ENCODE peak calls at places on chromosomes 6 and 20, in nine cellular contexts. O, P, K, S, E, T, M, U and J are unnamed samples.

GRCh38 chr6:52640170-52640569 is 30.7 kb upstream of the TMEM14A start:
- DNase-seq in O (no peak), P (no peak), K (no peak), S (no peak), E (no peak), T (peak), M (peak), U (peak), J (peak)

GRCh38 chr6:44481056-44481455 is 93.5 kb downstream of the CDC5L start:
- DNase-seq in O (no peak), P (no peak), K (no peak), S (no peak), E (no peak), T (no peak), M (no peak), U (no peak), J (no peak)

GRCh38 chr6:129029778-129030177 is 146.8 kb downstream of the LAMA2 start:
- DNase-seq in O (no peak), P (no peak), K (no peak), S (no peak), E (no peak), T (peak), M (no peak), U (no peak), J (peak)

GRCh38 chr6:139468178-139468577 is 93.7 kb upstream of the CITED2 start:
- DNase-seq in O (no peak), P (no peak), K (no peak), S (no peak), E (no peak), T (no peak), M (no peak), U (no peak), J (no peak)

GRCh38 chr20:37243076-37243936 is 18.3 kb downstream of the GHRH start:
- DNase-seq in O (no peak), P (peak), K (no peak), S (no peak), E (no peak), T (no peak), M (no peak), U (no peak), J (no peak)

GRCh38 chr6:108737594-108738546 is 110.4 kb upstream of the ARMC2 start:
- DNase-seq in O (no peak), P (no peak), K (no peak), S (no peak), E (peak), T (peak), M (peak), U (peak), J (peak)

GRCh38 chr20:33740189-33740588 is 8.4 kb downstream of the ZNF341 start:
- DNase-seq in O (no peak), P (no peak), K (no peak), S (no peak), E (no peak), T (no peak), M (no peak), U (no peak), J (no peak)

GRCh38 chr6:170266061-170266825 is 24.6 kb downstream of the DLL1 start:
- DNase-seq in O (no peak), P (no peak), K (no peak), S (no peak), E (no peak), T (no peak), M (peak), U (peak), J (no peak)

GRCh38 chr6:16700202-16700997 is 60.9 kb downstream of the ATXN1 start:
- DNase-seq in O (no peak), P (no peak), K (peak), S (peak), E (no peak), T (no peak), M (no peak), U (no peak), J (peak)

GRCh38 chr6:26321005-26321404 is 44.0 kb upstream of the BTN3A2 start:
- DNase-seq in O (no peak), P (no peak), K (no peak), S (no peak), E (no peak), T (no peak), M (no peak), U (no peak), J (no peak)

GRCh38 chr6:33259032-33259431 is 12.6 kb downstream of the VPS52 start:
- DNase-seq in O (no peak), P (no peak), K (no peak), S (no peak), E (no peak), T (no peak), M (no peak), U (no peak), J (no peak)

GRCh38 chr20:11502051-11502450 is 415.6 kb upstream of the BTBD3 start:
- DNase-seq in O (no peak), P (no peak), K (no peak), S (no peak), E (no peak), T (no peak), M (no peak), U (no peak), J (peak)

GRCh38 chr6:144718431-144718830 is 433.3 kb downstream of the UTRN start:
- DNase-seq in O (no peak), P (no peak), K (no peak), S (no peak), E (no peak), T (peak), M (no peak), U (no peak), J (no peak)

GRCh38 chr6:3850451-3851203 is 1.5 kb downstream of the FAM50B start:
- DNase-seq in O (no peak), P (no peak), K (no peak), S (no peak), E (no peak), T (no peak), M (no peak), U (no peak), J (no peak)

GRCh38 chr20:34066476-34067090 is 45.5 kb downstream of the EIF2S2 start:
- DNase-seq in O (no peak), P (no peak), K (no peak), S (no peak), E (no peak), T (no peak), M (no peak), U (peak), J (no peak)

GRCh38 chr20:44580581-44581268 is 1.7 kb upstream of the PKIG start:
- DNase-seq in O (peak), P (no peak), K (no peak), S (no peak), E (no peak), T (no peak), M (no peak), U (no peak), J (no peak)

GRCh38 chr20:6693178-6693807 is 74.2 kb upstream of the BMP2 start:
- DNase-seq in O (no peak), P (no peak), K (no peak), S (no peak), E (no peak), T (no peak), M (no peak), U (no peak), J (no peak)

GRCh38 chr6:169453221-169453620 is 199.6 kb upstream of the THBS2 start:
- DNase-seq in O (no peak), P (no peak), K (no peak), S (no peak), E (no peak), T (no peak), M (no peak), U (no peak), J (no peak)

GRCh38 chr6:164378330-164378729 is 931.1 kb downstream of the C6orf118 start:
- DNase-seq in O (no peak), P (no peak), K (no peak), S (no peak), E (no peak), T (no peak), M (no peak), U (no peak), J (no peak)

GRCh38 chr6:158002249-158002950 is 20.7 kb downstream of the SYNJ2 start:
- DNase-seq in O (no peak), P (no peak), K (no peak), S (no peak), E (no peak), T (no peak), M (no peak), U (no peak), J (no peak)

GRCh38 chr20:8082999-8083398 is 49.1 kb upstream of the PLCB1 start:
- DNase-seq in O (no peak), P (no peak), K (no peak), S (no peak), E (no peak), T (peak), M (no peak), U (peak), J (no peak)

GRCh38 chr20:4937422-4938319 is 63.6 kb downstream of the SLC23A2 start:
- DNase-seq in O (no peak), P (no peak), K (no peak), S (no peak), E (no peak), T (no peak), M (peak), U (peak), J (no peak)

GRCh38 chr6:36769676-36770499 is 69.4 kb downstream of the CPNE5 start:
- DNase-seq in O (peak), P (no peak), K (no peak), S (no peak), E (no peak), T (peak), M (no peak), U (peak), J (peak)

GRCh38 chr6:69584913-69585729 is 211.7 kb downstream of the LMBRD1 start:
- DNase-seq in O (no peak), P (no peak), K (no peak), S (peak), E (no peak), T (peak), M (no peak), U (no peak), J (no peak)

GRCh38 chr6:144179817-144180216 is 29.5 kb downstream of the STX11 start:
- DNase-seq in O (no peak), P (no peak), K (no peak), S (no peak), E (no peak), T (no peak), M (no peak), U (no peak), J (no peak)

GRCh38 chr6:80165143-80165542 is 58.7 kb downstream of the BCKDHB start:
- DNase-seq in O (no peak), P (no peak), K (no peak), S (no peak), E (no peak), T (peak), M (no peak), U (peak), J (no peak)

GRCh38 chr20:62043131-62043914 is 22.4 kb downstream of the TAF4 start:
- DNase-seq in O (no peak), P (no peak), K (no peak), S (no peak), E (no peak), T (peak), M (peak), U (peak), J (no peak)

GRCh38 chr20:58543274-58543673 is 28.1 kb upstream of the APCDD1L start:
- DNase-seq in O (no peak), P (peak), K (no peak), S (no peak), E (no peak), T (no peak), M (no peak), U (no peak), J (no peak)

DNA sequence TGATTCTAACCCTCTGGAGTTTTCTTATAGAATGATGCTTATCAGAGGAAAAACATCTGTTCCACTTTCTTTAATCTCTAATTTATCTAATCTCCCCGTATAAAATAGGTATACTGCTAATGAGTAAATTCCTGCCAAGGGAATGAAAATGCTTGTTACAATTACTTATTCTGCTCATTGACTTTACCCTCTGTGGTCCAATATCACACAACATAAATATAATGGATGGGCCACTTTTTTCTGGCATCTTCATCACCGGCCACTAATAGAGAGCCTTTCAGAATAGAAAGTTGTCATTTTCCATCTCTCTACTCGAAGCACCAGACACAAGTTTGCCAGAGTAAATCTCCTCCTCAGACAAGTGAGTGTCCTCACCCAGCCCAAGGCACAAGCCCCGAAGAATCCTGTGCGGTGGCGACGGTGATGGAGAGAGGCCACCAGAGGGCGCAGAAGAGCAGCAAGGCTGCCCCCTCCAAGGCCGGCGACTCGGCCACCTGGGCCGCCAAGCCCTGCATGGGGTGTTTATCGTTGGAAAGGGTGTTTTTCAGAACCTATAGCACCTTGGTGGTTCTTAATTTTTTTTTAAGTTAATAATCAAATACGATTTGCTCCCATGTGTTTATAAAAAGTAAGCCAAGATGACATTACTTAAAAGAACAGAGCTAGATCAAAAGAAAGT is 212.9 kb upstream of the ARID1B start:
- DNase-seq in O (peak), P (peak), K (peak), S (peak), E (peak), T (peak), M (peak), U (peak), J (peak)
- TF ChIP-seq CTCF in O (peak), P (peak), K (peak), S (peak), E (peak), T (peak), M (peak), U (peak), J (peak)

GRCh38 chr6:91485047-91485446 is 898.2 kb upstream of the MAP3K7 start:
- DNase-seq in O (no peak), P (no peak), K (no peak), S (no peak), E (no peak), T (no peak), M (no peak), U (no peak), J (no peak)
- TF ChIP-seq CTCF in O (no peak), P (no peak), K (no peak), S (no peak), E (no peak), T (no peak), M (no peak), U (no peak), J (no peak)

GRCh38 chr6:13412639-13413465 is 74.5 kb downstream of the GFOD1 start:
- DNase-seq in O (no peak), P (no peak), K (no peak), S (no peak), E (no peak), T (no peak), M (no peak), U (no peak), J (no peak)

GRCh38 chr6:13415276-13415675 is 72.1 kb downstream of the GFOD1 start:
- DNase-seq in O (no peak), P (no peak), K (no peak), S (no peak), E (no peak), T (no peak), M (no peak), U (no peak), J (no peak)

GRCh38 chr6:13412211-13412610 is 75.2 kb downstream of the GFOD1 start:
- DNase-seq in O (no peak), P (no peak), K (no peak), S (no peak), E (no peak), T (no peak), M (no peak), U (no peak), J (no peak)

GRCh38 chr6:13413466-13413862 is 73.9 kb downstream of the GFOD1 start:
- DNase-seq in O (peak), P (no peak), K (no peak), S (no peak), E (no peak), T (peak), M (peak), U (peak), J (peak)

DNA sequence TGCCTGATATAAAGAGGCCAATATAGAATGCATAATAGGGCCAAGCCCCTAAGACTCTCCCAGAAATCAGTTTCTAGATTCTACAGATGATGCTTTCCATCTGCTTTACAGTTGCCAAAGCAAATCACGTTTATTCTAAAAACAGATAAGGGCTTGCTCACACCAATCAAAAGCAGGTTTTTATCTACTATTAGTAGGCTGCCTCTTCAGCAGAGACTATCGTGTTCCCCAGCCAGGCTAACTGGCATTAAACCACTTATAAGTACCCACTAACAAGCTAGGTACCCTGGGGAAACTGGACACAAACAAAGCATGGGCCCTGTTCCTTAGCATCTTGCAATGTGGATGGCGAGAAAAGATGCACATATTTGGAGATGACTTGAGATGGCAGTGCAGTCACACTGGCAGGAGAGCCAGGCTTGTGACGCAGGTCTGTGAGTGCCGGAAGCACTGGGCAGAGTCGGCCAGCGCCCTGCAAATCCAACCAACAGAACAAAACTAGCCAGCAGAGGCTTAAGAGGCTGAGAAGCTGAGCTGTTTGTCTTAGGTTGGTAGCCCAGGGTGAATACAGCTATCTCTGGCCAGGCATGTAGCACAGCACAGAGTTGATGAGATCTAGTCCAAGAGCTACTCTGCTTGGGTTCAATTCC is 73.4 kb downstream of the GFOD1 start:
- DNase-seq in O (peak), P (no peak), K (no peak), S (no peak), E (no peak), T (no peak), M (no peak), U (peak), J (no peak)
- TF ChIP-seq CTCF in O (peak), P (no peak), K (no peak), S (no peak), E (no peak), T (no peak), M (no peak), U (no peak), J (no peak)

GRCh38 chr6:57222684-57223077 is 574 bp upstream of the RAB23 start:
- DNase-seq in O (no peak), P (no peak), K (no peak), S (no peak), E (no peak), T (no peak), M (no peak), U (no peak), J (no peak)

GRCh38 chr6:57220083-57220703 is 1.9 kb downstream of the RAB23 start:
- DNase-seq in O (no peak), P (no peak), K (no peak), S (no peak), E (no peak), T (peak), M (no peak), U (no peak), J (no peak)

GRCh38 chr6:57221936-57222683 is at the start of gene RAB23:
- DNase-seq in O (peak), P (peak), K (peak), S (peak), E (peak), T (peak), M (peak), U (peak), J (peak)

GRCh38 chr6:57224769-57225515 is 2.8 kb upstream of the RAB23 start:
- DNase-seq in O (no peak), P (no peak), K (no peak), S (no peak), E (no peak), T (peak), M (no peak), U (peak), J (no peak)

DNA sequence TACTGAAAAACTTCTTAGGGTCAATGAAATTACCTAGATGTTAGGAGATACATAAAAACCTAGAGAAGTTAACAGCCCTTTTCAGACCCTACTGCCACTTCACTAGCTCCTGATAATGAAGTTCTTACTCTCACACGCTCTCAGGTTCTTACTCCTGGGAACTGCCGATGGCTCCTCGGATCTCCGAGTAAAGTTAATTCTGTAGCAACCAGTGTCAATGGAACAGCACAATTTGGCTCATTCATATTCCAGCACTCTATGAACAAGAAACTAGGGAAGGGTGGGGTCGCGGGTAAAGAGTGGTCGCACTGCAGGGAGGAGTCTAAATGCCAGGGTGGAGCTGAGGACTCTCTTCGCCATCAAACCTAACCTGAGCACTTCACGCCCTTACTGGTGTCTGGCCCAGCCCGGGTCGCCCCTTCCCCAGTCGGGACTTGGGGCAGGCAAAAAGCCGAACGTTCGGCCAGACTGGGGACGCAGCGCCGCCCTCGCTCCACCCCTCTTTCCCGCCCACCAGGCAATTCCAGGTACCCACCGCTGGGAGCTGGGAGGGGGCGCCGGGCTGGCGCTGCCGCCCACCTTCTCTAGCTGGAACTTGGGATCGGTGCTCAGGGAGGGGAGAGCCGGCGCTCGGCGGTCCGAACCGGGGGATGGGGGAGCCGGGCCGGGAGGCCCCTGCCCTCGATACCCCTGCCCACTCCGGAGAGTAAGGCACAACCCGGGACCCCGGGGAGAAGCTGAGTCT is 744 bp downstream of the RAB23 start:
- DNase-seq in O (peak), P (peak), K (peak), S (peak), E (peak), T (peak), M (peak), U (peak), J (peak)
- TF ChIP-seq CTCF in O (peak), P (peak), K (peak), S (peak), E (peak), T (peak), M (peak), U (peak), J (peak)